ENCODE peak calls at places on chromosomes 7 and 10, in five cellular contexts. One of them, this sample, is unnamed.
A peak's percentile ranks its signal among the peaks of the same experiment; 100 is the strongest.

GRCh38 chr10:129410688-129411087 is 56.4 kb upstream of the MGMT start:
- DNase-seq in spleen: no peak
- DNase-seq in IMR-90: no peak
- DNase-seq in left ventricle myocardium inferior: no peak
- DNase-seq in cardiac muscle cell: no peak
- DNase-seq in this sample: no peak

GRCh38 chr7:97601941-97602457 is 129.9 kb upstream of the TAC1 start:
- DNase-seq in spleen: no peak
- DNase-seq in IMR-90: no peak
- DNase-seq in left ventricle myocardium inferior: no peak
- DNase-seq in cardiac muscle cell: no peak
- DNase-seq in this sample: no peak

GRCh38 chr7:148856035-148856881 is 27.8 kb downstream of the EZH2 start:
- DNase-seq in spleen: no peak
- DNase-seq in IMR-90: peak; percentile 28
- DNase-seq in left ventricle myocardium inferior: no peak
- DNase-seq in cardiac muscle cell: peak; percentile 45
- DNase-seq in this sample: no peak

GRCh38 chr10:70903262-70903921 is 15.0 kb upstream of the PCBD1 start:
- DNase-seq in spleen: peak; percentile 64
- DNase-seq in IMR-90: peak; percentile 44
- DNase-seq in left ventricle myocardium inferior: peak; percentile 66
- DNase-seq in cardiac muscle cell: peak; percentile 74
- DNase-seq in this sample: no peak

GRCh38 chr7:124162667-124163066 is 129.8 kb upstream of the TMEM229A start:
- DNase-seq in spleen: no peak
- DNase-seq in IMR-90: no peak
- DNase-seq in left ventricle myocardium inferior: no peak
- DNase-seq in cardiac muscle cell: peak; percentile 33
- DNase-seq in this sample: no peak

GRCh38 chr7:85172530-85172941 is 14.3 kb downstream of the SEMA3D start:
- DNase-seq in spleen: no peak
- DNase-seq in IMR-90: peak; percentile 90
- DNase-seq in left ventricle myocardium inferior: no peak
- DNase-seq in cardiac muscle cell: peak; percentile 76
- DNase-seq in this sample: no peak

GRCh38 chr7:148230341-148230740 is 360.2 kb upstream of the C7orf33 start:
- DNase-seq in spleen: no peak
- DNase-seq in IMR-90: no peak
- DNase-seq in left ventricle myocardium inferior: no peak
- DNase-seq in cardiac muscle cell: no peak
- DNase-seq in this sample: no peak

GRCh38 chr10:77391605-77392235 is 245.9 kb downstream of the KCNMA1 start:
- DNase-seq in spleen: no peak
- DNase-seq in IMR-90: peak; percentile 87
- DNase-seq in left ventricle myocardium inferior: peak; percentile 51
- DNase-seq in cardiac muscle cell: peak; percentile 88
- DNase-seq in this sample: no peak

GRCh38 chr10:44911081-44911540 is at the start of gene TMEM72:
- DNase-seq in spleen: no peak
- DNase-seq in IMR-90: no peak
- DNase-seq in left ventricle myocardium inferior: no peak
- DNase-seq in cardiac muscle cell: no peak
- DNase-seq in this sample: no peak

GRCh38 chr7:67758551-67758950 is 761.9 kb downstream of the TYW1 start:
- DNase-seq in spleen: no peak
- DNase-seq in IMR-90: no peak
- DNase-seq in left ventricle myocardium inferior: no peak
- DNase-seq in cardiac muscle cell: no peak
- DNase-seq in this sample: no peak

GRCh38 chr10:109898666-109899577 is 24.4 kb downstream of the XPNPEP1 start:
- DNase-seq in spleen: no peak
- DNase-seq in IMR-90: peak; percentile 55
- DNase-seq in left ventricle myocardium inferior: peak; percentile 44
- DNase-seq in cardiac muscle cell: no peak
- DNase-seq in this sample: no peak

GRCh38 chr7:114083714-114084113 is 164.9 kb upstream of the PPP1R3A start:
- DNase-seq in spleen: no peak
- DNase-seq in IMR-90: no peak
- DNase-seq in left ventricle myocardium inferior: no peak
- DNase-seq in cardiac muscle cell: no peak
- DNase-seq in this sample: no peak

GRCh38 chr7:129780257-129781127 is 169.0 kb downstream of the NRF1 start:
- DNase-seq in spleen: peak; percentile 83
- DNase-seq in IMR-90: no peak
- DNase-seq in left ventricle myocardium inferior: no peak
- DNase-seq in cardiac muscle cell: no peak
- DNase-seq in this sample: peak; percentile 82

GRCh38 chr7:113629244-113629643 is 289.6 kb downstream of the PPP1R3A start:
- DNase-seq in spleen: no peak
- DNase-seq in IMR-90: peak; percentile 60
- DNase-seq in left ventricle myocardium inferior: no peak
- DNase-seq in cardiac muscle cell: no peak
- DNase-seq in this sample: no peak

GRCh38 chr10:14056545-14057332 is 274.0 kb downstream of the FRMD4A start:
- DNase-seq in spleen: no peak
- DNase-seq in IMR-90: peak; percentile 97
- DNase-seq in left ventricle myocardium inferior: no peak
- DNase-seq in cardiac muscle cell: peak; percentile 81
- DNase-seq in this sample: no peak

GRCh38 chr10:128210215-128211063 is 84.2 kb upstream of the MKI67 start:
- DNase-seq in spleen: peak; percentile 96
- DNase-seq in IMR-90: no peak
- DNase-seq in left ventricle myocardium inferior: peak; percentile 77
- DNase-seq in cardiac muscle cell: peak; percentile 57
- DNase-seq in this sample: peak; percentile 58

GRCh38 chr7:151012921-151013347 is 11.4 kb downstream of the ATG9B start:
- DNase-seq in spleen: no peak
- DNase-seq in IMR-90: no peak
- DNase-seq in left ventricle myocardium inferior: no peak
- DNase-seq in cardiac muscle cell: peak; percentile 51
- DNase-seq in this sample: no peak

DNA sequence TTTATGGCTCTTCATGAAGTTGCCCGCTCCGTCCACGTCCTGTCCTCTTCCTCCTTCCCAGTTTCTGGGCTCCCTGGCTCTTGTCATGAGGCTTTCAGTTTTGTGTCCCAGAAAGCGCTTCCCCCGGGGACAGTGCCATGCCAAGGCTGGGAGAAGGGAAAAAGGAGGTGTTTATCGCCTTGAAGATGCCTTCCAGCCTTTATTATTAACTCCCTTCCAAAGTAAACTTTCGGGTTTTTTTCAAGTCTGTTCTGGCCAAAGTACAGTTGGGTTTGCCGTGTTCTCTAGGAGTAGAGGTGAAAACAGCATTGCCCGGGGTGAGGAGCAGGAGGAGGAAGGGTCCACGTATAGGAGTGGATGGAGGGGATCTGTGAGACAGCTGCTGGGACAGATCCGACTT is 117.2 kb downstream of the CUX1 start:
- DNase-seq in spleen: peak; percentile 16
- DNase-seq in IMR-90: no peak
- DNase-seq in left ventricle myocardium inferior: no peak
- DNase-seq in cardiac muscle cell: no peak
- DNase-seq in this sample: no peak
- TF ChIP-seq CTCF in spleen: no peak
- TF ChIP-seq CTCF in IMR-90: no peak
- TF ChIP-seq CTCF in left ventricle myocardium inferior: no peak
- TF ChIP-seq CTCF in cardiac muscle cell: no peak
- TF ChIP-seq CTCF in this sample: no peak

DNA sequence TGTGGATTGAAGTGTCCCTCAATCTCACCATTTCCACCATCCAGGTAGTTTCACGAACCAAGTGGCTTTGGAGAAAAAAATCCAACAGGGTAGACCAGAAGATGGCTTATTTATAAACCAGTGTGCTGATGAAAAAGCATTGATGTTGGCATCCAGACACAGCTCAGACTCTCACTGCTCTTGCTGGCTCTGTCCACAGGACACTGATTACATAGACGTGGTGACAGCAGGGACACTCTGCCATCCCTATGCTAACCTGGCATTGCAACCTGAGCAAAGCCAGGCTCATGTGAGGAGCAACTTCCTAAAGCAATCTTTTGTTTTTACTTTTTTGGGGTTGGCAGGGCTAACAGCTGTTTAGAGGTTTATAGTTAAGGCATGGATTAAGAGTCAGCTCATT is 130.6 kb upstream of the SVIL start:
- DNase-seq in spleen: no peak
- DNase-seq in IMR-90: no peak
- DNase-seq in left ventricle myocardium inferior: no peak
- DNase-seq in cardiac muscle cell: no peak
- DNase-seq in this sample: no peak
- H3K36me3 ChIP-seq in spleen: no peaks in the 10 kb centered on the region
- H3K36me3 ChIP-seq in IMR-90: no peaks in the 10 kb centered on the region
- H3K36me3 ChIP-seq in left ventricle myocardium inferior: no peaks in the 10 kb centered on the region
- H3K36me3 ChIP-seq in cardiac muscle cell: no peaks in the 10 kb centered on the region
- H3K36me3 ChIP-seq in this sample: no peaks in the 10 kb centered on the region

DNA sequence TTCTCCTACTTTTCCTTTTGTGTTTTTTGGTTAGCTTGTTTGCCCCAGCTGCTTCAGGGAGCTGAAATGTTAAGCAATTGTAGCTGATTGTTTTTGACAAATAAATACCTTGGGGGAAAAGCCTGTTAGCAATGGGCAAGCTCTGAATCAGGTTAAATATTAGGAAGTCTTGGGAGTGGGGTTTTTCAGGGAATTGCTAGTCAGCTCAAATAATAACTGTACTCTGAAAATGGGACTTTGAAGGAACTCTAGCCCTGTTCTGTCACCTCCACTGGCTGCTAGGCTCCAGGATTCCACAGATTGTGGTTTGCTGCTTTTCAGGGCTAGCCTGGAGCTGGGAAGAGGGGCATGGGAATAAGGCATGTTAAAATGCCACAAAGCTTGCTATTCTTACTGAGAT is 39.5 kb downstream of the ADK start:
- DNase-seq in spleen: no peak
- DNase-seq in IMR-90: peak; percentile 4
- DNase-seq in left ventricle myocardium inferior: no peak
- DNase-seq in cardiac muscle cell: peak; percentile 25
- DNase-seq in this sample: no peak
- H3K4me3 ChIP-seq in spleen: no peak overlapping the region
- H3K4me3 ChIP-seq in IMR-90: peak overlapping the region; percentile 28
- H3K4me3 ChIP-seq in left ventricle myocardium inferior: peak overlapping the region; percentile 3
- H3K4me3 ChIP-seq in cardiac muscle cell: no peak overlapping the region
- H3K4me3 ChIP-seq in this sample: peak overlapping the region; percentile 1

DNA sequence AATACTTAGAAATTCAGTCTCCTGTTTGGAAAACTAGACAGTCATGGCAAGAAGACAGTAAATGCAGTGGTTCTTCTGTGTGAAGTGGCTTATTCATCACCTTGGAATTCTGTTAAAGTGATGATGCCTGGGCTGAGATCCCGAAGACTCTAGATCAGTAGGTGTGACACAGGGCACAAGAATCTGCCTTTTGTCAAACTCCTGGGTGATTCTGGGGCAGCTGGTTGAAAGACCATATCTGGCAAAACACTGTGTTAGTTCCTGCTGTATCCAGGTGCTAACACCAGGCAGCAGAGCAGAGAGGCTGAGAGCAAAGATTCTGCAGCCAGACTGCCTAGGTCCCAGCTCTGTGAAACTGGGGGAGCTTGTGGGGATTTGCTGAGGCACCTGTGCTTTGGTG is 26.5 kb downstream of the MRC1 start:
- DNase-seq in spleen: no peak
- DNase-seq in IMR-90: peak; percentile 91
- DNase-seq in left ventricle myocardium inferior: no peak
- DNase-seq in cardiac muscle cell: peak; percentile 59
- DNase-seq in this sample: no peak
- TF ChIP-seq CTCF in spleen: no peak
- TF ChIP-seq CTCF in IMR-90: no peak
- TF ChIP-seq CTCF in left ventricle myocardium inferior: no peak
- TF ChIP-seq CTCF in cardiac muscle cell: no peak
- TF ChIP-seq CTCF in this sample: no peak

GRCh38 chr10:12221323-12222298 is 25.6 kb downstream of the CDC123 start:
- DNase-seq in spleen: no peak
- DNase-seq in IMR-90: peak; percentile 41
- DNase-seq in left ventricle myocardium inferior: no peak
- DNase-seq in cardiac muscle cell: peak; percentile 21
- DNase-seq in this sample: no peak
- H3K36me3 ChIP-seq in spleen: peaks cover 40% of the 10 kb centered on the region
- H3K36me3 ChIP-seq in IMR-90: peaks cover 23% of the 10 kb centered on the region
- H3K36me3 ChIP-seq in left ventricle myocardium inferior: peaks cover 52% of the 10 kb centered on the region
- H3K36me3 ChIP-seq in cardiac muscle cell: peaks cover 11% of the 10 kb centered on the region
- H3K36me3 ChIP-seq in this sample: peaks cover 20% of the 10 kb centered on the region

GRCh38 chr7:831596-832291 is 532 bp upstream of the SUN1 start:
- DNase-seq in spleen: no peak
- DNase-seq in IMR-90: peak; percentile 94
- DNase-seq in left ventricle myocardium inferior: no peak
- DNase-seq in cardiac muscle cell: peak; percentile 86
- DNase-seq in this sample: peak; percentile 63
- H3K4me3 ChIP-seq in spleen: peak overlapping the region; percentile 4
- H3K4me3 ChIP-seq in IMR-90: no peak overlapping the region
- H3K4me3 ChIP-seq in left ventricle myocardium inferior: peak overlapping the region; percentile 52
- H3K4me3 ChIP-seq in cardiac muscle cell: no peak overlapping the region
- H3K4me3 ChIP-seq in this sample: peak overlapping the region; percentile 57

GRCh38 chr7:29145553-29146081 is 720 bp downstream of the CPVL start:
- DNase-seq in spleen: no peak
- DNase-seq in IMR-90: no peak
- DNase-seq in left ventricle myocardium inferior: no peak
- DNase-seq in cardiac muscle cell: no peak
- DNase-seq in this sample: no peak

GRCh38 chr7:29147821-29148220 is 1.5 kb upstream of the CPVL start:
- DNase-seq in spleen: no peak
- DNase-seq in IMR-90: no peak
- DNase-seq in left ventricle myocardium inferior: peak; percentile 31
- DNase-seq in cardiac muscle cell: no peak
- DNase-seq in this sample: no peak

GRCh38 chr7:29146082-29146706 is at the start of gene CPVL:
- DNase-seq in spleen: peak; percentile 84
- DNase-seq in IMR-90: no peak
- DNase-seq in left ventricle myocardium inferior: peak; percentile 70
- DNase-seq in cardiac muscle cell: no peak
- DNase-seq in this sample: no peak

GRCh38 chr7:29143698-29144203 is 2.6 kb downstream of the CPVL start:
- DNase-seq in spleen: no peak
- DNase-seq in IMR-90: no peak
- DNase-seq in left ventricle myocardium inferior: no peak
- DNase-seq in cardiac muscle cell: no peak
- DNase-seq in this sample: no peak

DNA sequence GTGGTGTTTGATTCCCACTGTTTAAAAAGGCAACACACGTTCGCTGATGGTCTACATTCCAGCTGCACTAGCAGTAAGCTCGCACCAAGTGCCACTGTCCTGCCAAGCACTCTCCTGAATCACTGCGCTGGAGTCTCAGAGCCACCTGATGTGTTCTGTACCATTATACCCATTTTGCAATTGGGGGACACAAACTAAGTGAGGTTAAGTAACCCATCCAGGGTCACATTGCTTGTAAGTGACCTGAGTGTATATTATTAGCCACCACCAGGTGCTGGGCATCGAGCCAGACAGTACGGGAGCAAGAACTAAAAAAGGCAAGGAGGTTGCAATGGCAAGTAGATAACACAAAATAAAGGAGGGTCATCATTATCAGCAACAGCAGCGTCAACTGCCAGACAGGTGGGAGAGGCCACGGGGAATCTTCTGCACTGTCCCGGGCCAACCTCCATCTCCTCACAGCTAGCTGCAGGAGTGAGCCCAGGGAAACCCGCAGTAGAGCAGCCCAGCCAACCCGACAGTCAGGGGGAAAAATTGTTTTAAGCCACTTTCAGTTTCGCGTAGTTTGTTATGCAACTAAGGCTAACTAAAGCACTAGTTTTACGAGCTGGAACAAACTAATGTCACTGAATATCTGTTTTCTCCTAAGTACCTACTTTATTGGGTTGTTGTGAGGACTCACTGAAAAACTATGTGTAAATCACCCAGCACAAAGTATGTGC is 712 bp upstream of the CPVL start:
- DNase-seq in spleen: no peak
- DNase-seq in IMR-90: no peak
- DNase-seq in left ventricle myocardium inferior: peak; percentile 69
- DNase-seq in cardiac muscle cell: no peak
- DNase-seq in this sample: no peak
- TF ChIP-seq CTCF in spleen: no peak
- TF ChIP-seq CTCF in IMR-90: no peak
- TF ChIP-seq CTCF in left ventricle myocardium inferior: peak; percentile 20
- TF ChIP-seq CTCF in cardiac muscle cell: no peak
- TF ChIP-seq CTCF in this sample: no peak

This sample was measured in GM06990.